ENCODE peak calls at places on chromosomes 13 and 19, in six cellular contexts. One of them, this sample, is unnamed.

GRCh38 chr13:44107357-44108121 is 227.8 kb downstream of the LACC1 start:
- DNase-seq in psoas muscle: no peak
- DNase-seq in choroid plexus epithelial cell: no peak
- DNase-seq in right lobe of liver: peak; percentile 79
- DNase-seq in breast epithelium: no peak
- DNase-seq in cardiac fibroblast: no peak
- DNase-seq in this sample: no peak

GRCh38 chr19:17281391-17282304 is at the start of gene ANKLE1:
- DNase-seq in choroid plexus epithelial cell: no peak
- DNase-seq in psoas muscle: peak; percentile 67
- DNase-seq in breast epithelium: no peak
- DNase-seq in right lobe of liver: peak; percentile 50
- DNase-seq in cardiac fibroblast: no peak
- DNase-seq in this sample: no peak

GRCh38 chr19:719636-720377 is 11.1 kb downstream of the PALM start:
- DNase-seq in psoas muscle: no peak
- DNase-seq in breast epithelium: no peak
- DNase-seq in right lobe of liver: no peak
- DNase-seq in cardiac fibroblast: no peak
- DNase-seq in choroid plexus epithelial cell: no peak
- DNase-seq in this sample: no peak

GRCh38 chr13:78197231-78197630 is 278.6 kb upstream of the EDNRB start:
- DNase-seq in right lobe of liver: no peak
- DNase-seq in choroid plexus epithelial cell: no peak
- DNase-seq in breast epithelium: no peak
- DNase-seq in cardiac fibroblast: peak; percentile 29
- DNase-seq in psoas muscle: no peak
- DNase-seq in this sample: no peak

GRCh38 chr19:1514295-1514661 is 1.5 kb upstream of the ADAMTSL5 start:
- DNase-seq in choroid plexus epithelial cell: no peak
- DNase-seq in breast epithelium: no peak
- DNase-seq in cardiac fibroblast: no peak
- DNase-seq in psoas muscle: no peak
- DNase-seq in right lobe of liver: peak; percentile 37
- DNase-seq in this sample: no peak

GRCh38 chr13:30412351-30412750 is 9.9 kb upstream of the UBE2L5 start:
- DNase-seq in breast epithelium: no peak
- DNase-seq in psoas muscle: no peak
- DNase-seq in cardiac fibroblast: no peak
- DNase-seq in right lobe of liver: no peak
- DNase-seq in choroid plexus epithelial cell: no peak
- DNase-seq in this sample: no peak

GRCh38 chr13:48093588-48093987 is 1.3 kb downstream of the MED4 start:
- DNase-seq in breast epithelium: no peak
- DNase-seq in right lobe of liver: no peak
- DNase-seq in cardiac fibroblast: no peak
- DNase-seq in choroid plexus epithelial cell: no peak
- DNase-seq in psoas muscle: no peak
- DNase-seq in this sample: no peak

GRCh38 chr13:88526186-88526852 is 855.1 kb downstream of the SLITRK5 start:
- DNase-seq in breast epithelium: no peak
- DNase-seq in right lobe of liver: no peak
- DNase-seq in cardiac fibroblast: no peak
- DNase-seq in psoas muscle: no peak
- DNase-seq in choroid plexus epithelial cell: no peak
- DNase-seq in this sample: no peak

GRCh38 chr13:112115403-112116091 is 48.6 kb downstream of the SOX1 start:
- DNase-seq in choroid plexus epithelial cell: no peak
- DNase-seq in psoas muscle: peak; percentile 23
- DNase-seq in breast epithelium: no peak
- DNase-seq in cardiac fibroblast: no peak
- DNase-seq in right lobe of liver: no peak
- DNase-seq in this sample: no peak

GRCh38 chr19:4473011-4473410 is 914 bp downstream of the HDGFL2 start:
- DNase-seq in psoas muscle: no peak
- DNase-seq in choroid plexus epithelial cell: no peak
- DNase-seq in breast epithelium: no peak
- DNase-seq in right lobe of liver: no peak
- DNase-seq in cardiac fibroblast: no peak
- DNase-seq in this sample: no peak

GRCh38 chr13:29039212-29039611 is 219.1 kb downstream of the MTUS2 start:
- DNase-seq in cardiac fibroblast: no peak
- DNase-seq in right lobe of liver: no peak
- DNase-seq in psoas muscle: peak; percentile 47
- DNase-seq in choroid plexus epithelial cell: no peak
- DNase-seq in breast epithelium: no peak
- DNase-seq in this sample: no peak

GRCh38 chr13:99217461-99218101 is 16.9 kb downstream of the UBAC2 start:
- DNase-seq in right lobe of liver: no peak
- DNase-seq in choroid plexus epithelial cell: no peak
- DNase-seq in psoas muscle: no peak
- DNase-seq in cardiac fibroblast: no peak
- DNase-seq in breast epithelium: no peak
- DNase-seq in this sample: no peak

GRCh38 chr19:6012416-6013170 is 34.7 kb upstream of the RANBP3 start:
- DNase-seq in right lobe of liver: no peak
- DNase-seq in cardiac fibroblast: no peak
- DNase-seq in psoas muscle: peak; percentile 26
- DNase-seq in choroid plexus epithelial cell: no peak
- DNase-seq in breast epithelium: no peak
- DNase-seq in this sample: peak; percentile 55

GRCh38 chr13:96700657-96701056 is 293.6 kb downstream of the OXGR1 start:
- DNase-seq in choroid plexus epithelial cell: no peak
- DNase-seq in breast epithelium: no peak
- DNase-seq in psoas muscle: no peak
- DNase-seq in right lobe of liver: no peak
- DNase-seq in cardiac fibroblast: peak; percentile 17
- DNase-seq in this sample: no peak

GRCh38 chr13:47133024-47133445 is 236.2 kb upstream of the HTR2A start:
- DNase-seq in cardiac fibroblast: peak; percentile 5
- DNase-seq in choroid plexus epithelial cell: peak; percentile 27
- DNase-seq in psoas muscle: no peak
- DNase-seq in right lobe of liver: no peak
- DNase-seq in breast epithelium: no peak
- DNase-seq in this sample: no peak

GRCh38 chr19:47479701-47480503 is 4.1 kb downstream of the KPTN start:
- DNase-seq in breast epithelium: no peak
- DNase-seq in psoas muscle: peak; percentile 57
- DNase-seq in choroid plexus epithelial cell: peak; percentile 36
- DNase-seq in right lobe of liver: no peak
- DNase-seq in cardiac fibroblast: no peak
- DNase-seq in this sample: no peak

GRCh38 chr19:5677597-5677996 is 2.7 kb downstream of the MICOS13 start:
- DNase-seq in right lobe of liver: no peak
- DNase-seq in psoas muscle: no peak
- DNase-seq in breast epithelium: no peak
- DNase-seq in cardiac fibroblast: no peak
- DNase-seq in choroid plexus epithelial cell: no peak
- DNase-seq in this sample: no peak

GRCh38 chr13:110615005-110615321 is 382 bp upstream of the NAXD start:
- DNase-seq in psoas muscle: no peak
- DNase-seq in right lobe of liver: no peak
- DNase-seq in breast epithelium: no peak
- DNase-seq in choroid plexus epithelial cell: no peak
- DNase-seq in cardiac fibroblast: no peak
- DNase-seq in this sample: no peak

GRCh38 chr13:110618167-110618566 is 2.8 kb downstream of the NAXD start:
- DNase-seq in psoas muscle: no peak
- DNase-seq in cardiac fibroblast: no peak
- DNase-seq in breast epithelium: no peak
- DNase-seq in right lobe of liver: no peak
- DNase-seq in choroid plexus epithelial cell: peak; percentile 79
- DNase-seq in this sample: no peak

GRCh38 chr13:110617326-110618072 is 2.2 kb downstream of the NAXD start:
- DNase-seq in breast epithelium: no peak
- DNase-seq in cardiac fibroblast: peak; percentile 79
- DNase-seq in psoas muscle: no peak
- DNase-seq in choroid plexus epithelial cell: peak; percentile 96
- DNase-seq in right lobe of liver: peak; percentile 84
- DNase-seq in this sample: peak; percentile 88

GRCh38 chr13:110616103-110617101 is 1.1 kb downstream of the NAXD start:
- DNase-seq in cardiac fibroblast: peak; percentile 85
- DNase-seq in breast epithelium: peak; percentile 78
- DNase-seq in psoas muscle: peak; percentile 72
- DNase-seq in choroid plexus epithelial cell: peak; percentile 54
- DNase-seq in right lobe of liver: no peak
- DNase-seq in this sample: no peak

GRCh38 chr13:110615322-110616102 is at the start of gene NAXD:
- DNase-seq in right lobe of liver: peak; percentile 97
- DNase-seq in breast epithelium: peak; percentile 91
- DNase-seq in choroid plexus epithelial cell: peak; percentile 98
- DNase-seq in cardiac fibroblast: peak; percentile 96
- DNase-seq in psoas muscle: peak; percentile 97
- DNase-seq in this sample: peak; percentile 97
- TF ChIP-seq CTCF in right lobe of liver: no peak
- TF ChIP-seq CTCF in breast epithelium: no peak
- TF ChIP-seq CTCF in choroid plexus epithelial cell: no peak
- TF ChIP-seq CTCF in cardiac fibroblast: no peak
- TF ChIP-seq CTCF in psoas muscle: no peak
- TF ChIP-seq CTCF in this sample: no peak

DNA sequence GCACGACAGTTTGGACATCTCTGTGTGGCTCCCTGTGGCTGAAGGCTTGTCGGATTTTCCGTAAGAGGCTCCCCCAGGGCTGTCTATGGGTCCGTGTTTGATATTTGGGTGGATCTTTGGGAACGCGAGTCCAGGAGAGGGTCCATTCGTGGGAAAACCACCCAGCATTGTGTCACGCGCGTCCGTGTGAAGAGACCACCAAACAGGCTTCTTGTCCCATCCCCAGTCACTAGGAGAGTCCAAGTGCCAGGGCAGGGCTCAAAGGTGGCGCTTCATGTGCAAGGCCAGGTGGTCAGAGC is 2.4 kb downstream of the KLF1 start:
- DNase-seq in choroid plexus epithelial cell: no peak
- DNase-seq in right lobe of liver: no peak
- DNase-seq in breast epithelium: no peak
- DNase-seq in cardiac fibroblast: no peak
- DNase-seq in psoas muscle: no peak
- DNase-seq in this sample: no peak
- H3K4me3 ChIP-seq in choroid plexus epithelial cell: no peak overlapping the region
- H3K4me3 ChIP-seq in right lobe of liver: no peak overlapping the region
- H3K4me3 ChIP-seq in breast epithelium: peak overlapping the region; percentile 61
- H3K4me3 ChIP-seq in cardiac fibroblast: no peak overlapping the region
- H3K4me3 ChIP-seq in psoas muscle: peak overlapping the region; percentile 63
- H3K4me3 ChIP-seq in this sample: no peak overlapping the region

GRCh38 chr13:82740442-82740841 is 1141.8 kb downstream of the SLITRK1 start:
- DNase-seq in breast epithelium: no peak
- DNase-seq in cardiac fibroblast: no peak
- DNase-seq in psoas muscle: no peak
- DNase-seq in right lobe of liver: no peak
- DNase-seq in choroid plexus epithelial cell: no peak
- DNase-seq in this sample: peak; percentile 57

GRCh38 chr13:82739881-82740280 is 1142.4 kb downstream of the SLITRK1 start:
- DNase-seq in choroid plexus epithelial cell: peak; percentile 54
- DNase-seq in psoas muscle: no peak
- DNase-seq in breast epithelium: no peak
- DNase-seq in right lobe of liver: no peak
- DNase-seq in cardiac fibroblast: no peak
- DNase-seq in this sample: no peak
- TF ChIP-seq CTCF in choroid plexus epithelial cell: peak; percentile 63
- TF ChIP-seq CTCF in psoas muscle: no peak
- TF ChIP-seq CTCF in breast epithelium: no peak
- TF ChIP-seq CTCF in right lobe of liver: no peak
- TF ChIP-seq CTCF in cardiac fibroblast: no peak
- TF ChIP-seq CTCF in this sample: no peak

GRCh38 chr19:30492581-30492980 is 120.4 kb downstream of the ZNF536 start:
- DNase-seq in choroid plexus epithelial cell: no peak
- DNase-seq in cardiac fibroblast: no peak
- DNase-seq in right lobe of liver: no peak
- DNase-seq in psoas muscle: no peak
- DNase-seq in breast epithelium: no peak
- DNase-seq in this sample: no peak
- H3K4me3 ChIP-seq in choroid plexus epithelial cell: no peak overlapping the region
- H3K4me3 ChIP-seq in cardiac fibroblast: no peak overlapping the region
- H3K4me3 ChIP-seq in right lobe of liver: no peak overlapping the region
- H3K4me3 ChIP-seq in psoas muscle: no peak overlapping the region
- H3K4me3 ChIP-seq in breast epithelium: no peak overlapping the region
- H3K4me3 ChIP-seq in this sample: no peak overlapping the region

This sample was measured in sigmoid colon.